ENCODE peak calls at places on chromosomes 7 and 10, in four cellular contexts. U is CD4-positive, CD25-positive, alpha-beta regulatory T cell; D is neural progenitor cell; E is spleen. O is an unnamed sample.
A peak's percentile ranks its signal among the peaks of the same experiment; 100 is the strongest.

GRCh38 chr7:19118896-19119301 is 1.5 kb upstream of the TWIST1 start:
- DNase-seq in U (no peak), D (peak; percentile 74), E (no peak), O (no peak)

GRCh38 chr10:60222060-60222459 is 167.6 kb downstream of the ANK3 start:
- DNase-seq in U (no peak), D (no peak), E (no peak), O (no peak)

GRCh38 chr10:93352638-93353383 is 129.3 kb downstream of the MYOF start:
- DNase-seq in U (peak; percentile 52), D (peak; percentile 60), E (no peak), O (no peak)

GRCh38 chr10:82084496-82084895 is 209.5 kb downstream of the NRG3 start:
- DNase-seq in U (no peak), D (no peak), E (no peak), O (no peak)

GRCh38 chr7:88377421-88377820 is 70.7 kb upstream of the STEAP4 start:
- DNase-seq in U (no peak), D (peak; percentile 73), E (no peak), O (no peak)

GRCh38 chr7:85851571-85852193 is 664.8 kb upstream of the SEMA3D start:
- DNase-seq in U (no peak), D (peak; percentile 25), E (no peak), O (no peak)

GRCh38 chr10:105952153-105952552 is 1212.4 kb downstream of the SORCS1 start:
- DNase-seq in U (no peak), D (peak; percentile 52), E (no peak), O (peak; percentile 14)

GRCh38 chr7:104328308-104328969 is at the start of gene LHFPL3:
- DNase-seq in U (no peak), D (peak; percentile 72), E (no peak), O (peak; percentile 3)

GRCh38 chr7:44375236-44375699 is 49.9 kb upstream of the CAMK2B start:
- DNase-seq in U (no peak), D (peak; percentile 53), E (no peak), O (no peak)

GRCh38 chr10:71447676-71448075 is 51.0 kb downstream of the CDH23 start:
- DNase-seq in U (no peak), D (no peak), E (no peak), O (no peak)

GRCh38 chr7:7687800-7688199 is 30.6 kb downstream of the RPA3 start:
- DNase-seq in U (no peak), D (no peak), E (no peak), O (no peak)

GRCh38 chr10:22655312-22655973 is 58.9 kb downstream of the PIP4K2A start:
- DNase-seq in U (peak; percentile 78), D (no peak), E (no peak), O (peak; percentile 58)

GRCh38 chr10:114779803-114780609 is 41.6 kb upstream of the FHIP2A start:
- DNase-seq in U (no peak), D (peak; percentile 36), E (no peak), O (no peak)

GRCh38 chr7:133233142-133233541 is 19.7 kb upstream of the EXOC4 start:
- DNase-seq in U (no peak), D (peak; percentile 8), E (no peak), O (no peak)

GRCh38 chr7:20647908-20648776 is 32.7 kb downstream of the ABCB5 start:
- DNase-seq in U (no peak), D (peak; percentile 70), E (no peak), O (no peak)

GRCh38 chr7:34696415-34696814 is 38.4 kb downstream of the NPSR1 start:
- DNase-seq in U (no peak), D (no peak), E (no peak), O (no peak)

GRCh38 chr10:21724020-21724589 is 190.1 kb downstream of the MLLT10 start:
- DNase-seq in U (no peak), D (no peak), E (no peak), O (no peak)

GRCh38 chr10:118698421-118698820 is 56.3 kb downstream of the CACUL1 start:
- DNase-seq in U (peak; percentile 86), D (no peak), E (peak; percentile 73), O (peak; percentile 34)

GRCh38 chr7:24917510-24918239 is 62.3 kb downstream of the OSBPL3 start:
- DNase-seq in U (no peak), D (no peak), E (no peak), O (no peak)

GRCh38 chr10:11147723-11148122 is 130.1 kb downstream of the CELF2 start:
- DNase-seq in U (no peak), D (peak; percentile 30), E (peak; percentile 83), O (no peak)

GRCh38 chr10:108544500-108545120 is 1378.7 kb downstream of the XPNPEP1 start:
- DNase-seq in U (no peak), D (peak; percentile 83), E (peak; percentile 85), O (no peak)

GRCh38 chr10:31148955-31149354 is 117.3 kb upstream of the ZNF438 start:
- DNase-seq in U (no peak), D (no peak), E (no peak), O (no peak)

GRCh38 chr7:117129538-117129955 is 176.2 kb downstream of the ST7 start:
- DNase-seq in U (no peak), D (no peak), E (no peak), O (no peak)

GRCh38 chr7:6392712-6393666 is 54.8 kb downstream of the DAGLB start:
- DNase-seq in U (no peak), D (no peak), E (peak; percentile 58), O (no peak)

DNA sequence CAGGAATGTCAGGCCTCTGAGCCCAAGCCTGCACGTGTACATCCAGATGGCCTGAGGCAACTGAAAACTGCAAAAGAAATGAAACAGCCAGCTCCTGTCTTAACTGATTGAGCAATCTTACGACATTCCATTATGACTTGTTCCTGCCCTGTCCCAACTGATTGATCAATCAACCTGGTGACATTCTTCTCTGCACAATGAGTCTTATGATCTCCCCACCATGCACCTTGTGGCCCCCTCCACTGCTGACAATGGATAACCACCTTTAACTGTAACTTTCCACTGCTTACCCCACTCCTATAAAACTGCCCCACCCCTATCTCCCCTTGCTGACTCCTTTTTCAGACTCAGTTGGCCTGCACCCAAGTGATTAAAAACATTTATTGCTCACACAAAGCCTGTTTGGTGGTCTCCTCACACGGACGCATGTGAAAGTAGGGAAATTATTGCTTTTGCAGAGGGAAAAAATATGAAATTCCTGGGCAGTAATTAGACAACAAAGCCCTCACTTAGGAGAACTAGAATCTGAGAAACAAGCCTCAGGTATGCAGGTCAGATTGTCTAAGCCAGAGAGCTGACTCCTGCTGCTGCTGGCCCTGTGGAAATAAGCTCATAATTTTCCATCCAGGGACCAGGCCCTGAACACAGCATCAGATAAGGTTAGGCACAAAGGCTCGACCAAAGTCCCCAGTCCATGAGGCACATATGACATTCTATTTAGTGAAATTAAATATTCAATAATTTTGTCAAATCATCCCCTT is 5.3 kb downstream of the CYP3A7 start:
- DNase-seq in U (no peak), D (no peak), E (no peak), O (no peak)
- H3K4me3 ChIP-seq in U (no peak overlapping the region), D (no peak overlapping the region), E (no peak overlapping the region), O (no peak overlapping the region)

GRCh38 chr10:104638861-104639594 is 2.1 kb upstream of the SORCS3 start:
- DNase-seq in U (no peak), D (peak; percentile 84), E (peak; percentile 61), O (no peak)
- H3K4me3 ChIP-seq in U (no peak overlapping the region), D (peak overlapping the region; percentile 56), E (no peak overlapping the region), O (no peak overlapping the region)

GRCh38 chr7:150976529-150977381 is 1.4 kb downstream of the KCNH2 start:
- DNase-seq in U (no peak), D (peak; percentile 50), E (no peak), O (no peak)
- H3K4me3 ChIP-seq in U (no peak overlapping the region), D (peak overlapping the region; percentile 57), E (peak overlapping the region; percentile 64), O (no peak overlapping the region)

GRCh38 chr7:106074257-106074656 is 37.9 kb downstream of the SYPL1 start:
- DNase-seq in U (no peak), D (no peak), E (peak; percentile 78), O (peak; percentile 66)
- H3K4me3 ChIP-seq in U (no peak overlapping the region), D (no peak overlapping the region), E (no peak overlapping the region), O (no peak overlapping the region)

GRCh38 chr7:155455776-155456516 is 2.0 kb upstream of the EN2 start:
- DNase-seq in U (no peak), D (no peak), E (peak; percentile 54), O (no peak)
- H3K4me3 ChIP-seq in U (no peak overlapping the region), D (no peak overlapping the region), E (peak overlapping the region; percentile 70), O (no peak overlapping the region)

DNA sequence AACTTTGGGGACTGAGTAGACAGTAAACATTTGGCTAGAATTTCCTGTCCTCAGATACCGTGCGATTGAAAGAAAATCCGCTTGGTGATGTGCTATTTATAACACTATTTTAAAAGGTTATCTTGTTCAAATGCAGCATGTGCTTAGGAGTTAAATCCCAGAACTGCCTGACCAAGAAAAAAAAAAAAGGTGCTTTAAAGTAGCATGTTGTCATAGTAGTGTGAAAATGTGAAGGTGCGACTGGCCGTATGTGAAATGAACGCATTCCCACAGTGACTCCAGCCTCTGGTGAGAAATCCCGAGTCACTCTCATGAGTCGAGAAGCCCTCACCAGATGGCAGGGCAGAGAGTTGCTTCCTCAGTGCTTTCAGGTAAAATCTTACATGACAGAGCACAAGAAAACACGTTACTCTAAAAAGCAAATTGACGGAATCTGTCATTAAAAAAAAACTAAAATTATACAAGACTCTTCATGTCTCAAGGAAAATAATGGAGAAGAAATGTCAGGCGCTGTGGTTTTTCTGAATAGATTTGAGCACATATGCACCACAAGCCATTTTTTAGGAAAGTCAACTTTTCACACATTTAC is 18.4 kb upstream of the KLF6 start:
- DNase-seq in U (no peak), D (no peak), E (no peak), O (no peak)
- H3K4me3 ChIP-seq in U (peak overlapping the region; percentile 70), D (no peak overlapping the region), E (no peak overlapping the region), O (no peak overlapping the region)

GRCh38 chr10:101814466-101815041 is 3.7 kb downstream of the OGA start:
- DNase-seq in U (no peak), D (peak; percentile 24), E (no peak), O (no peak)
- H3K4me3 ChIP-seq in U (peak overlapping the region; percentile 99), D (peak overlapping the region; percentile 94), E (peak overlapping the region; percentile 91), O (peak overlapping the region; percentile 82)